ENCODE peak calls at places on chromosome 22, in nine cellular contexts. One of them, this sample, is unnamed.

GRCh38 chr22:45709866-45710265 is 38.2 kb downstream of the ATXN10 start:
- DNase-seq in cardiac muscle cell: peak; percentile 6
- DNase-seq in tibial artery: no peak
- DNase-seq in iPS-NIHi11: no peak
- DNase-seq in stimulated activated CD4-positive, alpha-beta T cell treated with anti-CD3 and anti-CD28 coated beads, Interleukin-1b, Interleukin-23, amount 100 ng/mL, for 1 hour: no peak
- DNase-seq in amygdala: no peak
- DNase-seq in T-helper 1 cell: no peak
- DNase-seq in spleen: no peak
- DNase-seq in aorta: no peak
- DNase-seq in this sample: no peak

GRCh38 chr22:49934144-49934890 is 15.9 kb downstream of the CRELD2 start:
- DNase-seq in aorta: no peak
- DNase-seq in T-helper 1 cell: peak; percentile 53
- DNase-seq in cardiac muscle cell: no peak
- DNase-seq in tibial artery: no peak
- DNase-seq in stimulated activated CD4-positive, alpha-beta T cell treated with anti-CD3 and anti-CD28 coated beads, Interleukin-1b, Interleukin-23, amount 100 ng/mL, for 1 hour: no peak
- DNase-seq in iPS-NIHi11: no peak
- DNase-seq in spleen: peak; percentile 91
- DNase-seq in amygdala: no peak
- DNase-seq in this sample: no peak

GRCh38 chr22:19933328-19934241 is 8.0 kb upstream of the COMT start:
- DNase-seq in tibial artery: no peak
- DNase-seq in iPS-NIHi11: no peak
- DNase-seq in T-helper 1 cell: no peak
- DNase-seq in aorta: peak; percentile 42
- DNase-seq in stimulated activated CD4-positive, alpha-beta T cell treated with anti-CD3 and anti-CD28 coated beads, Interleukin-1b, Interleukin-23, amount 100 ng/mL, for 1 hour: no peak
- DNase-seq in cardiac muscle cell: no peak
- DNase-seq in amygdala: no peak
- DNase-seq in spleen: peak; percentile 31
- DNase-seq in this sample: no peak

GRCh38 chr22:38298312-38299000 is 18.8 kb downstream of the CSNK1E start:
- DNase-seq in stimulated activated CD4-positive, alpha-beta T cell treated with anti-CD3 and anti-CD28 coated beads, Interleukin-1b, Interleukin-23, amount 100 ng/mL, for 1 hour: no peak
- DNase-seq in tibial artery: no peak
- DNase-seq in spleen: peak; percentile 74
- DNase-seq in amygdala: no peak
- DNase-seq in iPS-NIHi11: peak; percentile 84
- DNase-seq in T-helper 1 cell: peak; percentile 31
- DNase-seq in aorta: no peak
- DNase-seq in cardiac muscle cell: peak; percentile 97
- DNase-seq in this sample: no peak

GRCh38 chr22:46596032-46596441 is 24.1 kb upstream of the GRAMD4 start:
- DNase-seq in iPS-NIHi11: no peak
- DNase-seq in amygdala: no peak
- DNase-seq in aorta: peak; percentile 84
- DNase-seq in tibial artery: peak; percentile 89
- DNase-seq in stimulated activated CD4-positive, alpha-beta T cell treated with anti-CD3 and anti-CD28 coated beads, Interleukin-1b, Interleukin-23, amount 100 ng/mL, for 1 hour: no peak
- DNase-seq in cardiac muscle cell: no peak
- DNase-seq in T-helper 1 cell: no peak
- DNase-seq in spleen: peak; percentile 80
- DNase-seq in this sample: no peak

GRCh38 chr22:50581950-50582561 is 593 bp downstream of the CHKB start:
- DNase-seq in T-helper 1 cell: no peak
- DNase-seq in spleen: no peak
- DNase-seq in aorta: no peak
- DNase-seq in cardiac muscle cell: no peak
- DNase-seq in iPS-NIHi11: peak; percentile 89
- DNase-seq in tibial artery: no peak
- DNase-seq in amygdala: no peak
- DNase-seq in stimulated activated CD4-positive, alpha-beta T cell treated with anti-CD3 and anti-CD28 coated beads, Interleukin-1b, Interleukin-23, amount 100 ng/mL, for 1 hour: no peak
- DNase-seq in this sample: no peak

GRCh38 chr22:31977141-31977781 is 32.9 kb downstream of the YWHAH start:
- DNase-seq in spleen: peak; percentile 86
- DNase-seq in cardiac muscle cell: peak; percentile 82
- DNase-seq in aorta: peak; percentile 90
- DNase-seq in iPS-NIHi11: peak; percentile 87
- DNase-seq in amygdala: peak; percentile 7
- DNase-seq in tibial artery: peak; percentile 75
- DNase-seq in stimulated activated CD4-positive, alpha-beta T cell treated with anti-CD3 and anti-CD28 coated beads, Interleukin-1b, Interleukin-23, amount 100 ng/mL, for 1 hour: peak; percentile 83
- DNase-seq in T-helper 1 cell: peak; percentile 56
- DNase-seq in this sample: peak; percentile 92

GRCh38 chr22:42343551-42344081 is 73.2 kb upstream of the TCF20 start:
- DNase-seq in amygdala: no peak
- DNase-seq in spleen: no peak
- DNase-seq in aorta: no peak
- DNase-seq in tibial artery: no peak
- DNase-seq in cardiac muscle cell: no peak
- DNase-seq in stimulated activated CD4-positive, alpha-beta T cell treated with anti-CD3 and anti-CD28 coated beads, Interleukin-1b, Interleukin-23, amount 100 ng/mL, for 1 hour: no peak
- DNase-seq in iPS-NIHi11: peak; percentile 85
- DNase-seq in T-helper 1 cell: peak; percentile 26
- DNase-seq in this sample: peak; percentile 65

GRCh38 chr22:33440756-33441155 is 382.6 kb upstream of the SYN3 start:
- DNase-seq in cardiac muscle cell: no peak
- DNase-seq in T-helper 1 cell: no peak
- DNase-seq in spleen: no peak
- DNase-seq in amygdala: no peak
- DNase-seq in stimulated activated CD4-positive, alpha-beta T cell treated with anti-CD3 and anti-CD28 coated beads, Interleukin-1b, Interleukin-23, amount 100 ng/mL, for 1 hour: no peak
- DNase-seq in iPS-NIHi11: no peak
- DNase-seq in tibial artery: no peak
- DNase-seq in aorta: no peak
- DNase-seq in this sample: no peak

GRCh38 chr22:19212302-19212870 is 33.9 kb upstream of the SLC25A1 start:
- DNase-seq in spleen: no peak
- DNase-seq in aorta: peak; percentile 16
- DNase-seq in stimulated activated CD4-positive, alpha-beta T cell treated with anti-CD3 and anti-CD28 coated beads, Interleukin-1b, Interleukin-23, amount 100 ng/mL, for 1 hour: no peak
- DNase-seq in amygdala: no peak
- DNase-seq in cardiac muscle cell: no peak
- DNase-seq in T-helper 1 cell: no peak
- DNase-seq in iPS-NIHi11: no peak
- DNase-seq in tibial artery: no peak
- DNase-seq in this sample: no peak

GRCh38 chr22:36467946-36468345 is 13.5 kb downstream of the TXN2 start:
- DNase-seq in spleen: no peak
- DNase-seq in iPS-NIHi11: no peak
- DNase-seq in amygdala: no peak
- DNase-seq in T-helper 1 cell: no peak
- DNase-seq in tibial artery: peak; percentile 73
- DNase-seq in cardiac muscle cell: peak; percentile 96
- DNase-seq in aorta: peak; percentile 84
- DNase-seq in stimulated activated CD4-positive, alpha-beta T cell treated with anti-CD3 and anti-CD28 coated beads, Interleukin-1b, Interleukin-23, amount 100 ng/mL, for 1 hour: no peak
- DNase-seq in this sample: no peak

GRCh38 chr22:35317680-35318290 is 18.1 kb downstream of the TOM1 start:
- DNase-seq in amygdala: no peak
- DNase-seq in cardiac muscle cell: no peak
- DNase-seq in iPS-NIHi11: no peak
- DNase-seq in T-helper 1 cell: no peak
- DNase-seq in spleen: peak; percentile 21
- DNase-seq in stimulated activated CD4-positive, alpha-beta T cell treated with anti-CD3 and anti-CD28 coated beads, Interleukin-1b, Interleukin-23, amount 100 ng/mL, for 1 hour: no peak
- DNase-seq in tibial artery: peak; percentile 58
- DNase-seq in aorta: peak; percentile 65
- DNase-seq in this sample: no peak

GRCh38 chr22:40178417-40179409 is 988 bp downstream of the TNRC6B start:
- DNase-seq in amygdala: no peak
- DNase-seq in spleen: peak; percentile 77
- DNase-seq in stimulated activated CD4-positive, alpha-beta T cell treated with anti-CD3 and anti-CD28 coated beads, Interleukin-1b, Interleukin-23, amount 100 ng/mL, for 1 hour: no peak
- DNase-seq in iPS-NIHi11: peak; percentile 38
- DNase-seq in aorta: no peak
- DNase-seq in T-helper 1 cell: peak; percentile 10
- DNase-seq in cardiac muscle cell: peak; percentile 59
- DNase-seq in tibial artery: no peak
- DNase-seq in this sample: peak; percentile 36

GRCh38 chr22:36323855-36324331 is 63.9 kb downstream of the MYH9 start:
- DNase-seq in tibial artery: peak; percentile 90
- DNase-seq in cardiac muscle cell: peak; percentile 43
- DNase-seq in iPS-NIHi11: no peak
- DNase-seq in T-helper 1 cell: no peak
- DNase-seq in aorta: peak; percentile 93
- DNase-seq in spleen: no peak
- DNase-seq in amygdala: no peak
- DNase-seq in stimulated activated CD4-positive, alpha-beta T cell treated with anti-CD3 and anti-CD28 coated beads, Interleukin-1b, Interleukin-23, amount 100 ng/mL, for 1 hour: no peak
- DNase-seq in this sample: no peak

GRCh38 chr22:37472418-37473006 is 13.7 kb downstream of the MFNG start:
- DNase-seq in T-helper 1 cell: peak; percentile 26
- DNase-seq in amygdala: no peak
- DNase-seq in spleen: no peak
- DNase-seq in stimulated activated CD4-positive, alpha-beta T cell treated with anti-CD3 and anti-CD28 coated beads, Interleukin-1b, Interleukin-23, amount 100 ng/mL, for 1 hour: peak; percentile 18
- DNase-seq in iPS-NIHi11: peak; percentile 91
- DNase-seq in aorta: no peak
- DNase-seq in cardiac muscle cell: peak; percentile 38
- DNase-seq in tibial artery: no peak
- DNase-seq in this sample: peak; percentile 59

GRCh38 chr22:35334010-35334409 is 34.3 kb downstream of the TOM1 start:
- DNase-seq in aorta: no peak
- DNase-seq in T-helper 1 cell: no peak
- DNase-seq in spleen: no peak
- DNase-seq in tibial artery: no peak
- DNase-seq in iPS-NIHi11: no peak
- DNase-seq in cardiac muscle cell: no peak
- DNase-seq in stimulated activated CD4-positive, alpha-beta T cell treated with anti-CD3 and anti-CD28 coated beads, Interleukin-1b, Interleukin-23, amount 100 ng/mL, for 1 hour: no peak
- DNase-seq in amygdala: no peak
- DNase-seq in this sample: no peak

GRCh38 chr22:46803031-46803880 is 40.8 kb downstream of the TBC1D22A start:
- DNase-seq in amygdala: no peak
- DNase-seq in iPS-NIHi11: peak; percentile 90
- DNase-seq in cardiac muscle cell: peak; percentile 41
- DNase-seq in stimulated activated CD4-positive, alpha-beta T cell treated with anti-CD3 and anti-CD28 coated beads, Interleukin-1b, Interleukin-23, amount 100 ng/mL, for 1 hour: peak; percentile 43
- DNase-seq in tibial artery: peak; percentile 65
- DNase-seq in aorta: peak; percentile 83
- DNase-seq in spleen: peak; percentile 93
- DNase-seq in T-helper 1 cell: peak; percentile 69
- DNase-seq in this sample: peak; percentile 59

GRCh38 chr22:39877079-39877682 is 16.4 kb downstream of the ENTHD1 start:
- DNase-seq in aorta: no peak
- DNase-seq in cardiac muscle cell: no peak
- DNase-seq in amygdala: no peak
- DNase-seq in spleen: no peak
- DNase-seq in T-helper 1 cell: no peak
- DNase-seq in tibial artery: no peak
- DNase-seq in iPS-NIHi11: no peak
- DNase-seq in stimulated activated CD4-positive, alpha-beta T cell treated with anti-CD3 and anti-CD28 coated beads, Interleukin-1b, Interleukin-23, amount 100 ng/mL, for 1 hour: no peak
- DNase-seq in this sample: no peak

GRCh38 chr22:45903355-45904149 is 73.4 kb downstream of the WNT7B start:
- DNase-seq in amygdala: no peak
- DNase-seq in T-helper 1 cell: no peak
- DNase-seq in tibial artery: no peak
- DNase-seq in iPS-NIHi11: no peak
- DNase-seq in spleen: no peak
- DNase-seq in aorta: peak; percentile 85
- DNase-seq in cardiac muscle cell: peak; percentile 76
- DNase-seq in stimulated activated CD4-positive, alpha-beta T cell treated with anti-CD3 and anti-CD28 coated beads, Interleukin-1b, Interleukin-23, amount 100 ng/mL, for 1 hour: no peak
- DNase-seq in this sample: no peak

GRCh38 chr22:35424761-35425160 is 24.8 kb downstream of the MCM5 start:
- DNase-seq in iPS-NIHi11: no peak
- DNase-seq in cardiac muscle cell: no peak
- DNase-seq in tibial artery: no peak
- DNase-seq in aorta: no peak
- DNase-seq in spleen: no peak
- DNase-seq in stimulated activated CD4-positive, alpha-beta T cell treated with anti-CD3 and anti-CD28 coated beads, Interleukin-1b, Interleukin-23, amount 100 ng/mL, for 1 hour: no peak
- DNase-seq in T-helper 1 cell: no peak
- DNase-seq in amygdala: no peak
- DNase-seq in this sample: no peak

GRCh38 chr22:25172153-25172552 is 27.5 kb upstream of the CRYBB3 start:
- DNase-seq in aorta: no peak
- DNase-seq in stimulated activated CD4-positive, alpha-beta T cell treated with anti-CD3 and anti-CD28 coated beads, Interleukin-1b, Interleukin-23, amount 100 ng/mL, for 1 hour: no peak
- DNase-seq in tibial artery: no peak
- DNase-seq in cardiac muscle cell: peak; percentile 12
- DNase-seq in spleen: no peak
- DNase-seq in T-helper 1 cell: no peak
- DNase-seq in amygdala: no peak
- DNase-seq in iPS-NIHi11: no peak
- DNase-seq in this sample: no peak

GRCh38 chr22:38202437-38203089 is 769 bp downstream of the MAFF start:
- DNase-seq in iPS-NIHi11: peak; percentile 70
- DNase-seq in amygdala: peak; percentile 16
- DNase-seq in tibial artery: peak; percentile 98
- DNase-seq in cardiac muscle cell: peak; percentile 94
- DNase-seq in stimulated activated CD4-positive, alpha-beta T cell treated with anti-CD3 and anti-CD28 coated beads, Interleukin-1b, Interleukin-23, amount 100 ng/mL, for 1 hour: no peak
- DNase-seq in spleen: peak; percentile 93
- DNase-seq in T-helper 1 cell: peak; percentile 51
- DNase-seq in aorta: peak; percentile 97
- DNase-seq in this sample: peak; percentile 71

GRCh38 chr22:50189184-50189848 is 3.6 kb downstream of the TRABD start:
- DNase-seq in aorta: no peak
- DNase-seq in cardiac muscle cell: no peak
- DNase-seq in amygdala: no peak
- DNase-seq in stimulated activated CD4-positive, alpha-beta T cell treated with anti-CD3 and anti-CD28 coated beads, Interleukin-1b, Interleukin-23, amount 100 ng/mL, for 1 hour: no peak
- DNase-seq in iPS-NIHi11: no peak
- DNase-seq in spleen: peak; percentile 87
- DNase-seq in tibial artery: no peak
- DNase-seq in T-helper 1 cell: peak; percentile 7
- DNase-seq in this sample: no peak

GRCh38 chr22:41263704-41264103 is 22.3 kb downstream of the RANGAP1 start:
- DNase-seq in amygdala: no peak
- DNase-seq in T-helper 1 cell: no peak
- DNase-seq in iPS-NIHi11: no peak
- DNase-seq in tibial artery: no peak
- DNase-seq in stimulated activated CD4-positive, alpha-beta T cell treated with anti-CD3 and anti-CD28 coated beads, Interleukin-1b, Interleukin-23, amount 100 ng/mL, for 1 hour: no peak
- DNase-seq in cardiac muscle cell: no peak
- DNase-seq in aorta: no peak
- DNase-seq in spleen: no peak
- DNase-seq in this sample: no peak

GRCh38 chr22:29203456-29203855 is 2.2 kb upstream of the EMID1 start:
- DNase-seq in amygdala: no peak
- DNase-seq in aorta: no peak
- DNase-seq in iPS-NIHi11: no peak
- DNase-seq in tibial artery: no peak
- DNase-seq in stimulated activated CD4-positive, alpha-beta T cell treated with anti-CD3 and anti-CD28 coated beads, Interleukin-1b, Interleukin-23, amount 100 ng/mL, for 1 hour: no peak
- DNase-seq in T-helper 1 cell: no peak
- DNase-seq in spleen: peak; percentile 2
- DNase-seq in cardiac muscle cell: no peak
- DNase-seq in this sample: peak; percentile 0

GRCh38 chr22:39990688-39991087 is 4.1 kb upstream of the FAM83F start:
- DNase-seq in cardiac muscle cell: no peak
- DNase-seq in stimulated activated CD4-positive, alpha-beta T cell treated with anti-CD3 and anti-CD28 coated beads, Interleukin-1b, Interleukin-23, amount 100 ng/mL, for 1 hour: no peak
- DNase-seq in amygdala: no peak
- DNase-seq in spleen: no peak
- DNase-seq in iPS-NIHi11: no peak
- DNase-seq in aorta: no peak
- DNase-seq in tibial artery: no peak
- DNase-seq in T-helper 1 cell: no peak
- DNase-seq in this sample: no peak

GRCh38 chr22:37507731-37508130 is 11.5 kb downstream of the CARD10 start:
- DNase-seq in stimulated activated CD4-positive, alpha-beta T cell treated with anti-CD3 and anti-CD28 coated beads, Interleukin-1b, Interleukin-23, amount 100 ng/mL, for 1 hour: no peak
- DNase-seq in T-helper 1 cell: no peak
- DNase-seq in spleen: no peak
- DNase-seq in aorta: no peak
- DNase-seq in cardiac muscle cell: no peak
- DNase-seq in tibial artery: no peak
- DNase-seq in iPS-NIHi11: no peak
- DNase-seq in amygdala: no peak
- DNase-seq in this sample: no peak

GRCh38 chr22:17370766-17371181 is 1.5 kb downstream of the CECR2 start:
- DNase-seq in spleen: no peak
- DNase-seq in cardiac muscle cell: no peak
- DNase-seq in iPS-NIHi11: no peak
- DNase-seq in T-helper 1 cell: no peak
- DNase-seq in stimulated activated CD4-positive, alpha-beta T cell treated with anti-CD3 and anti-CD28 coated beads, Interleukin-1b, Interleukin-23, amount 100 ng/mL, for 1 hour: no peak
- DNase-seq in tibial artery: no peak
- DNase-seq in amygdala: no peak
- DNase-seq in aorta: no peak
- DNase-seq in this sample: no peak

GRCh38 chr22:48567213-48567975 is 1260.3 kb downstream of the BRD1 start:
- DNase-seq in cardiac muscle cell: no peak
- DNase-seq in iPS-NIHi11: no peak
- DNase-seq in tibial artery: no peak
- DNase-seq in stimulated activated CD4-positive, alpha-beta T cell treated with anti-CD3 and anti-CD28 coated beads, Interleukin-1b, Interleukin-23, amount 100 ng/mL, for 1 hour: no peak
- DNase-seq in amygdala: no peak
- DNase-seq in spleen: no peak
- DNase-seq in aorta: no peak
- DNase-seq in T-helper 1 cell: no peak
- DNase-seq in this sample: peak; percentile 38

GRCh38 chr22:48673806-48674500 is 1153.7 kb downstream of the BRD1 start:
- DNase-seq in spleen: no peak
- DNase-seq in iPS-NIHi11: no peak
- DNase-seq in cardiac muscle cell: no peak
- DNase-seq in tibial artery: no peak
- DNase-seq in T-helper 1 cell: no peak
- DNase-seq in amygdala: no peak
- DNase-seq in stimulated activated CD4-positive, alpha-beta T cell treated with anti-CD3 and anti-CD28 coated beads, Interleukin-1b, Interleukin-23, amount 100 ng/mL, for 1 hour: no peak
- DNase-seq in aorta: no peak
- DNase-seq in this sample: no peak

GRCh38 chr22:43263645-43264514 is 76.9 kb upstream of the TTLL12 start:
- DNase-seq in amygdala: no peak
- DNase-seq in cardiac muscle cell: peak; percentile 90
- DNase-seq in iPS-NIHi11: no peak
- DNase-seq in T-helper 1 cell: peak; percentile 68
- DNase-seq in stimulated activated CD4-positive, alpha-beta T cell treated with anti-CD3 and anti-CD28 coated beads, Interleukin-1b, Interleukin-23, amount 100 ng/mL, for 1 hour: peak; percentile 60
- DNase-seq in spleen: peak; percentile 88
- DNase-seq in tibial artery: no peak
- DNase-seq in aorta: no peak
- DNase-seq in this sample: no peak

This sample was measured in glutamatergic neuron.